ENCODE peak calls at places on chromosomes 4 and X, in six cellular contexts. J, X, O, V, I and K are unnamed samples.

GRCh38 chr4:186845137-186845842 is 121.6 kb upstream of the FAT1 start:
- DNase-seq in J (no peak), X (no peak), O (no peak), V (peak; percentile 27), I (no peak), K (peak; percentile 22)

GRCh38 chrX:100931218-100931924 is 2.7 kb upstream of the XKRX start:
- DNase-seq in J (no peak), X (no peak), O (no peak), V (no peak), I (no peak), K (no peak)

GRCh38 chr4:1318488-1319213 is 28.4 kb upstream of the UVSSA start:
- DNase-seq in J (peak; percentile 24), X (peak; percentile 65), O (no peak), V (no peak), I (no peak), K (no peak)

GRCh38 chrX:19906293-19906692 is 18.9 kb upstream of the SH3KBP1 start:
- DNase-seq in J (no peak), X (no peak), O (no peak), V (no peak), I (no peak), K (no peak)

GRCh38 chrX:11724122-11725017 is 33.7 kb upstream of the MSL3 start:
- DNase-seq in J (no peak), X (no peak), O (no peak), V (peak; percentile 25), I (no peak), K (peak; percentile 33)

GRCh38 chrX:68660746-68661145 is 13.3 kb downstream of the STARD8 start:
- DNase-seq in J (no peak), X (no peak), O (no peak), V (no peak), I (no peak), K (no peak)

GRCh38 chr4:129014566-129015509 is 78.5 kb downstream of the SCLT1 start:
- DNase-seq in J (no peak), X (peak; percentile 42), O (no peak), V (no peak), I (no peak), K (no peak)

GRCh38 chrX:148333989-148334388 is 166.4 kb upstream of the AFF2 start:
- DNase-seq in J (no peak), X (no peak), O (no peak), V (no peak), I (no peak), K (no peak)

GRCh38 chrX:37701588-37701987 is 16.0 kb downstream of the XK start:
- DNase-seq in J (no peak), X (no peak), O (no peak), V (no peak), I (no peak), K (no peak)

GRCh38 chrX:12881914-12882313 is 15.0 kb downstream of the TLR7 start:
- DNase-seq in J (no peak), X (no peak), O (no peak), V (no peak), I (no peak), K (no peak)

GRCh38 chr4:16897991-16898827 is at the start of gene LDB2:
- DNase-seq in J (peak; percentile 79), X (no peak), O (peak; percentile 74), V (peak; percentile 72), I (peak; percentile 83), K (peak; percentile 89)

GRCh38 chr4:98249831-98250230 is 11.4 kb upstream of the RAP1GDS1 start:
- DNase-seq in J (no peak), X (no peak), O (no peak), V (no peak), I (no peak), K (no peak)

GRCh38 chrX:151359931-151360871 is 36.8 kb upstream of the VMA21 start:
- DNase-seq in J (no peak), X (peak; percentile 72), O (peak; percentile 77), V (no peak), I (no peak), K (peak; percentile 17)

GRCh38 chrX:3299626-3300025 is 46.8 kb downstream of the MXRA5 start:
- DNase-seq in J (no peak), X (no peak), O (no peak), V (no peak), I (no peak), K (no peak)

GRCh38 chr4:159871141-159871540 is 768.3 kb downstream of the RAPGEF2 start:
- DNase-seq in J (no peak), X (no peak), O (no peak), V (no peak), I (no peak), K (no peak)

GRCh38 chrX:10052906-10053625 is 85.9 kb downstream of the CLDN34 start:
- DNase-seq in J (peak; percentile 42), X (no peak), O (no peak), V (no peak), I (no peak), K (no peak)

GRCh38 chr4:53658029-53658428 is 66.7 kb upstream of the LNX1 start:
- DNase-seq in J (no peak), X (no peak), O (no peak), V (no peak), I (no peak), K (no peak)

GRCh38 chr4:53656421-53656981 is 65.2 kb upstream of the LNX1 start:
- DNase-seq in J (no peak), X (no peak), O (no peak), V (peak; percentile 45), I (no peak), K (peak; percentile 68)

GRCh38 chr4:53659737-53660136 is 68.5 kb upstream of the LNX1 start:
- DNase-seq in J (no peak), X (no peak), O (no peak), V (no peak), I (no peak), K (no peak)

GRCh38 chr4:53654300-53654758 is 63.0 kb upstream of the LNX1 start:
- DNase-seq in J (peak; percentile 37), X (no peak), O (no peak), V (no peak), I (no peak), K (peak; percentile 57)

DNA sequence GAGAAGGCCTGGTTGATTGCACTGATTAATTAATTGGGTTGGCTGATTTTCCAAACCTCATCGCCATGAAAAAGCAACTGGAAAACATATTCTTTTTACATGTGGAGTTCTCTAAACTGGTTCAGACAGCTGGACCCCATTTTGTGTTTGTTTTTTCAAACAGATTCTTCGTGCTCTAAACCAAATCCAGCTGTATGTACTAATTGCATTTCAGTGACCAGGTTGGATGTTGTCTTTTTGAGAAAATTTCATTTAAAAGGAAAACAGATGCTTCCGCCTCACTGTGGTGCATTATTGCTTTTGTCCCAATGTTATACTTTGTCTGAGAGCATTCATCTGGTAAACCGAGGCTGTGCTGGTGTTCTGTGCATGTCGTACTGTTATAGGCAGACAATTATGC is 67.8 kb upstream of the LNX1 start:
- DNase-seq in J (no peak), X (no peak), O (no peak), V (no peak), I (no peak), K (no peak)
- H3K4me3 ChIP-seq in J (no peak overlapping the region), X (no peak overlapping the region), O (no peak overlapping the region), V (no peak overlapping the region), I (no peak overlapping the region), K (no peak overlapping the region)

GRCh38 chrX:23667239-23668177 is at the start of gene PRDX4:
- DNase-seq in J (peak; percentile 93), X (peak; percentile 96), O (peak; percentile 94), V (peak; percentile 69), I (peak; percentile 89), K (peak; percentile 88)
- TF ChIP-seq POLR2A in J (no peak), X (no peak), O (no peak), V (peak; percentile 55), I (no peak), K (peak; percentile 30)

GRCh38 chrX:18353931-18354368 is 538 bp downstream of the SCML2 start:
- DNase-seq in J (no peak), X (peak; percentile 80), O (no peak), V (no peak), I (no peak), K (peak; percentile 17)

GRCh38 chrX:18351774-18352173 is 2.7 kb downstream of the SCML2 start:
- DNase-seq in J (no peak), X (no peak), O (no peak), V (no peak), I (no peak), K (no peak)

DNA sequence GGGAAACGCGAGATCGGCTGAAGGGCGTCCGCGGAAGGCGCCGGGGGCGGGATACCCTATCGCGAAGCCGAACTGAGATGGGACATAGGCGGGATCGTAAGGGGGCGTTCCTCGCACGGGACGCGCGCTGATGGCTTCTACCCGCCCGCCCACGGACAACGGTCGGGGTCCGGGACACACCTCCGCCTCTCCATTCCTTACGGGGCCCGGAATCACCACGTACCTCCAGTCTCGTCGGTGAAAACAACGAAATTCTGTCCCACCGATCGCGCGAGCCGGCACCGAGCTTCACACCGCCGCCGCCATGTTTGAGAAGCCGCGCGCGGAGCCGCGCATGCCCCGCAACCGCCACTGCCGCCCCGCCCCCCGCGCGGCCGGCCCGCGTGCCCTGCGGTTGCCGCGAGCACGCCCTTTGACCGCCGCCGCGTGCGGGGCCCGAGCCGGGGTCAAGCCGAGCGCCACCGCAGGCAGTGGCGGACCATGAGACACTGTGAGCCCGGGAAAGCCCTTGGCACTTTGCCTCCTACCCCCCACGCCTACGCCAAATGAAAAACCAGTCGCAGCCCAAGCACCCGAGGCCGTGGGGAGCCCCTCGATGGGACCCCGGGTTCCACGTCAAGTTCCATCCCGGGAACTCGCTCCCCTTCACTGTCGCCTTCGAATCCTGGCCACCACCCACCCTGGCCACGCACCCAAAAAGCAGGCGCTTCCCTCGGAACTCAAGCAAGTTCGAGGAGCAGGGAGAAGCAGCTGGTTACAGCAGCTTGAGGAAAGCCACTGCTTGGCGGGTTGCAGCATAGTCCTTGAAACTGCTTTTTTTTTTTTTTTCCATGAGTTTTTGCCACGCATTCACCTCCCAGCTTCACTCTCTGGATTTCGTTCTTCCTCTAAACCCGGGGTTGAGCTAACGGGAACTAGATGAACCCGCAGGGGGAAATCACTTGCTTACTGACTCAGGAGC is at the start of gene SCML2:
- DNase-seq in J (peak; percentile 34), X (peak; percentile 79), O (peak; percentile 55), V (peak; percentile 4), I (no peak), K (peak; percentile 20)
- H3K27ac ChIP-seq in J (no peak within 1 kb of the TSS), X (peak within 1 kb of the TSS; percentile 38), O (peak within 1 kb of the TSS; percentile 86), V (no peak within 1 kb of the TSS), I (no peak within 1 kb of the TSS), K (peak within 1 kb of the TSS; percentile 39)

GRCh38 chr4:113012122-113012725 is 37.2 kb upstream of the ANK2 start:
- DNase-seq in J (no peak), X (no peak), O (no peak), V (no peak), I (no peak), K (no peak)

GRCh38 chr4:113013746-113014145 is 35.7 kb upstream of the ANK2 start:
- DNase-seq in J (no peak), X (no peak), O (no peak), V (no peak), I (no peak), K (no peak)

GRCh38 chr4:113008726-113009125 is 40.7 kb upstream of the ANK2 start:
- DNase-seq in J (no peak), X (no peak), O (no peak), V (no peak), I (no peak), K (no peak)

GRCh38 chr4:113016377-113016776 is 33.1 kb upstream of the ANK2 start:
- DNase-seq in J (no peak), X (no peak), O (no peak), V (no peak), I (no peak), K (no peak)

DNA sequence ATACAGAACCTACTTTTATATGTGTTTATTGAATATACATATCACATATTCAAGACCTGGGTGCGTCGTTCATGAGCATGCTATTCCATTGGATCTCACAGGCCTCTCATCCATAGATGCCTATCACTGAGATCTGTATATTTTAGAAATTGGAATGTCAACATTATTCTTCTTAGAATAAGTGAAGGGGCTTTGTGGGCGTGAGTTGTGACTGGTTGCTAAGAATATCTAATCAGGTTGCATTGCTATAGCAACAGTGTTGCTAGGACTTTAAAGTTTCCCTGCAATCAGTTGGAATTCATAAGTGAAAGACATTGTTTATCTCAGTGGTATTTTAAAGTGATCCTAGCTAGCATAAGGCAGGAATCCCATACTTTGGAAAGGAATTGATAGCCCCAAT is 36.7 kb upstream of the ANK2 start:
- DNase-seq in J (no peak), X (no peak), O (no peak), V (no peak), I (no peak), K (no peak)
- H3K4me3 ChIP-seq in J (no peak overlapping the region), X (no peak overlapping the region), O (no peak overlapping the region), V (no peak overlapping the region), I (no peak overlapping the region), K (no peak overlapping the region)